ENCODE peak calls at places on chromosome 3, in four cellular contexts. One of them, this sample, is unnamed. For H3K27me3, the result is how much of the 10 kb centered on the place peaks cover.

GRCh38 chr3:46829699-46830208 is 33.5 kb downstream of the MYL3 start:
- DNase-seq in Peyer's patch: no peak
- DNase-seq in lower lobe of right lung: no peak
- DNase-seq in mammary epithelial cell: no peak
- DNase-seq in this sample: no peak

GRCh38 chr3:64715211-64715982 is 27.6 kb upstream of the ADAMTS9 start:
- DNase-seq in Peyer's patch: no peak
- DNase-seq in lower lobe of right lung: no peak
- DNase-seq in mammary epithelial cell: no peak
- DNase-seq in this sample: no peak

GRCh38 chr3:188170461-188171459 is 16.8 kb downstream of the LPP start:
- DNase-seq in Peyer's patch: no peak
- DNase-seq in lower lobe of right lung: no peak
- DNase-seq in mammary epithelial cell: peak
- DNase-seq in this sample: no peak

GRCh38 chr3:128950223-128950938 is 43.5 kb downstream of the CFAP92 start:
- DNase-seq in Peyer's patch: no peak
- DNase-seq in lower lobe of right lung: no peak
- DNase-seq in mammary epithelial cell: no peak
- DNase-seq in this sample: peak

GRCh38 chr3:177754508-177754921 is 557.2 kb upstream of the TBL1XR1 start:
- DNase-seq in Peyer's patch: no peak
- DNase-seq in lower lobe of right lung: no peak
- DNase-seq in mammary epithelial cell: no peak
- DNase-seq in this sample: no peak

GRCh38 chr3:155411500-155412223 is 118.2 kb upstream of the STRIT1 start:
- DNase-seq in Peyer's patch: no peak
- DNase-seq in lower lobe of right lung: no peak
- DNase-seq in mammary epithelial cell: peak
- DNase-seq in this sample: no peak

GRCh38 chr3:127221062-127222035 is 28.4 kb downstream of the PRR23E start:
- DNase-seq in Peyer's patch: no peak
- DNase-seq in lower lobe of right lung: no peak
- DNase-seq in mammary epithelial cell: no peak
- DNase-seq in this sample: no peak

GRCh38 chr3:168024537-168024941 is 71.2 kb downstream of the GOLIM4 start:
- DNase-seq in Peyer's patch: no peak
- DNase-seq in lower lobe of right lung: no peak
- DNase-seq in mammary epithelial cell: peak
- DNase-seq in this sample: peak

GRCh38 chr3:65831733-65832425 is 206.8 kb downstream of the MAGI1 start:
- DNase-seq in Peyer's patch: no peak
- DNase-seq in lower lobe of right lung: no peak
- DNase-seq in mammary epithelial cell: peak
- DNase-seq in this sample: no peak

GRCh38 chr3:81043009-81043408 is 718.4 kb downstream of the GBE1 start:
- DNase-seq in Peyer's patch: no peak
- DNase-seq in lower lobe of right lung: no peak
- DNase-seq in mammary epithelial cell: no peak
- DNase-seq in this sample: no peak

GRCh38 chr3:396293-396692 is 199.7 kb downstream of the CHL1 start:
- DNase-seq in Peyer's patch: no peak
- DNase-seq in lower lobe of right lung: no peak
- DNase-seq in mammary epithelial cell: no peak
- DNase-seq in this sample: no peak

GRCh38 chr3:15892828-15893227 is 95.0 kb upstream of the ANKRD28 start:
- DNase-seq in Peyer's patch: no peak
- DNase-seq in lower lobe of right lung: no peak
- DNase-seq in mammary epithelial cell: no peak
- DNase-seq in this sample: peak

GRCh38 chr3:77321646-77322045 is 281.7 kb downstream of the ROBO2 start:
- DNase-seq in Peyer's patch: no peak
- DNase-seq in lower lobe of right lung: no peak
- DNase-seq in mammary epithelial cell: peak
- DNase-seq in this sample: no peak

GRCh38 chr3:54841461-54841860 is 86.4 kb downstream of the LRTM1 start:
- DNase-seq in Peyer's patch: no peak
- DNase-seq in lower lobe of right lung: no peak
- DNase-seq in mammary epithelial cell: no peak
- DNase-seq in this sample: no peak
- H3K27ac ChIP-seq in Peyer's patch: no peak
- H3K27ac ChIP-seq in lower lobe of right lung: no peak
- H3K27ac ChIP-seq in mammary epithelial cell: no peak
- H3K27ac ChIP-seq in this sample: no peak

DNA sequence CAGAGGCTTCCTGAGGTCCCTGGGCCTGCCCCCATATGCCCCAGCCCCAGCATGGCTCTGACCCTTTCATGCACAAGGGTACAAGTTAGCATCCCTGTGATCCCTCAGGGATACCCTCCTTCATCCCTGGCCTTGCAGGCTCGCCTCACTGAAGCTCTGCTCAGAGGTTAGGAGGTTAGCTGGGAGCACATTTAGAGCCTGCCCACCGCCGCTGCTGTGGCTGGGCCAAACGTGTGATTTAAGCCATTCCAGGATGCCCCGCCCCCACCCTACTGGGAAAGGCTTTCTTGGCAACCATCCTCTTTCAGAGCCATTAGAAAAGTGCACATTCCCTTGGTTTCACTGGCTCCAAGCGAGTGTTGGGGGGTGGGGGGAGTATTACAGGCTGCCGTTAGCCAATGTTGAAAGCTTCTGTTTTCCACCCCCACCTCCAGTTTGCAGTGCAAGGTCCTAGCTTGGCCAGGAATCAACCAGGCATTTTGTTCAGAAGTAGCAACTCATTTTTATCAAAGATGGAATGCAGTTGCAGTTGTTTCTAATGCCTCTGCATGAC is 6.3 kb upstream of the HES1 start:
- DNase-seq in Peyer's patch: no peak
- DNase-seq in lower lobe of right lung: no peak
- DNase-seq in mammary epithelial cell: no peak
- DNase-seq in this sample: peak
- H3K27me3 ChIP-seq in Peyer's patch: under half
- H3K27me3 ChIP-seq in lower lobe of right lung: under half
- H3K27me3 ChIP-seq in mammary epithelial cell: under half
- H3K27me3 ChIP-seq in this sample: half or more

GRCh38 chr3:8455451-8456117 is 46.0 kb upstream of the LMCD1 start:
- DNase-seq in Peyer's patch: no peak
- DNase-seq in lower lobe of right lung: no peak
- DNase-seq in mammary epithelial cell: no peak
- DNase-seq in this sample: no peak
- H3K27ac ChIP-seq in Peyer's patch: no peak
- H3K27ac ChIP-seq in lower lobe of right lung: peak
- H3K27ac ChIP-seq in mammary epithelial cell: no peak
- H3K27ac ChIP-seq in this sample: peak

GRCh38 chr3:72633101-72633500 is 215.1 kb downstream of the SHQ1 start:
- DNase-seq in Peyer's patch: no peak
- DNase-seq in lower lobe of right lung: no peak
- DNase-seq in mammary epithelial cell: peak
- DNase-seq in this sample: no peak

GRCh38 chr3:72635551-72635950 is 212.7 kb downstream of the SHQ1 start:
- DNase-seq in Peyer's patch: no peak
- DNase-seq in lower lobe of right lung: no peak
- DNase-seq in mammary epithelial cell: no peak
- DNase-seq in this sample: no peak

GRCh38 chr3:72632129-72632528 is 216.1 kb downstream of the SHQ1 start:
- DNase-seq in Peyer's patch: no peak
- DNase-seq in lower lobe of right lung: no peak
- DNase-seq in mammary epithelial cell: peak
- DNase-seq in this sample: no peak

GRCh38 chr3:72634128-72634527 is 214.1 kb downstream of the SHQ1 start:
- DNase-seq in Peyer's patch: no peak
- DNase-seq in lower lobe of right lung: no peak
- DNase-seq in mammary epithelial cell: no peak
- DNase-seq in this sample: no peak

DNA sequence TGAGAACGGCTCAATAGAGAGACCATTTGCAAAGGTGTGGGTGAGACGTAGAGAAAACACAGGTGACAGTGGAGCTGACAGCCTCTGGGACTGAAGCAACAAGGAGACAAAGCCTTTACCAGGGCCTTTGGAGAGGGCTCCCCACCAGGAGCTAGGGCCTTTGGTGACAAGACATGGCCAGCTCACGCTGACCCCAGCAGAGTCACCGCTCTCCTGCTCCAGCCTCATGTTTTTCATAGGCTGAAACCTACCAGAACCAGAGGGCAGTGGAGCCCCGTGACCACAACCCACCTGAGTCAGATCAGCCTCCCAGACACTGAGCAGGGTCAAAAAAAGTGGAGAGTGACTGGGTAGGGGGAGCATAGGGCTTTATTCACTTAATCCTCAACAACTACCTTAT is 214.7 kb downstream of the SHQ1 start:
- DNase-seq in Peyer's patch: no peak
- DNase-seq in lower lobe of right lung: no peak
- DNase-seq in mammary epithelial cell: no peak
- DNase-seq in this sample: no peak
- H3K27me3 ChIP-seq in Peyer's patch: under half
- H3K27me3 ChIP-seq in lower lobe of right lung: under half
- H3K27me3 ChIP-seq in mammary epithelial cell: under half
- H3K27me3 ChIP-seq in this sample: under half

GRCh38 chr3:9762871-9763270 is 6.9 kb downstream of the CAMK1 start:
- DNase-seq in Peyer's patch: no peak
- DNase-seq in lower lobe of right lung: no peak
- DNase-seq in mammary epithelial cell: no peak
- DNase-seq in this sample: no peak

GRCh38 chr3:9768376-9768775 is 1.4 kb downstream of the CAMK1 start:
- DNase-seq in Peyer's patch: no peak
- DNase-seq in lower lobe of right lung: no peak
- DNase-seq in mammary epithelial cell: no peak
- DNase-seq in this sample: no peak

GRCh38 chr3:9767418-9767817 is 2.3 kb downstream of the CAMK1 start:
- DNase-seq in Peyer's patch: no peak
- DNase-seq in lower lobe of right lung: peak
- DNase-seq in mammary epithelial cell: no peak
- DNase-seq in this sample: no peak

GRCh38 chr3:9769012-9769411 is 735 bp downstream of the CAMK1 start:
- DNase-seq in Peyer's patch: no peak
- DNase-seq in lower lobe of right lung: no peak
- DNase-seq in mammary epithelial cell: no peak
- DNase-seq in this sample: no peak

DNA sequence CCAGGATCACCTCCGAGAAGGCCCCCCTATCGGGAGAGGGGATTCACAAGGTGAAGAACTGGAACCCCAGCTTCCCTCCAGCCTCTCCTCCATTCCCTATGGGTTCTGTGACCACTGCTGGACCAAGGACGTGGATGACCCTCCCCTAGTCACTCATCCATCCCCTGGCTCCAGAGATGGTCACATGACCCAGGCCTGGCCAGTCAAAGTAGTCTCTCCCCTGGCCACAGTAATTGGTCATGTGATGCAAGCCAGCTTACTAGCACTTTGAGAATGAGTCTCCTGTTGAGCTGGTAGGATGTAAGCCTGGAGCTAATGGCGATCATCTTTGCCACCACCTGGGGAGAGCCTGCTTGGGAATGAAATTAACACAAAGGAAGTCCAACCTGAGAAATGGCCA is 3.9 kb downstream of the CAMK1 start:
- DNase-seq in Peyer's patch: no peak
- DNase-seq in lower lobe of right lung: no peak
- DNase-seq in mammary epithelial cell: no peak
- DNase-seq in this sample: no peak
- H3K27ac ChIP-seq in Peyer's patch: no peak
- H3K27ac ChIP-seq in lower lobe of right lung: no peak
- H3K27ac ChIP-seq in mammary epithelial cell: no peak
- H3K27ac ChIP-seq in this sample: no peak

GRCh38 chr3:45180899-45181298 is 34.7 kb upstream of the CDCP1 start:
- DNase-seq in Peyer's patch: no peak
- DNase-seq in lower lobe of right lung: no peak
- DNase-seq in mammary epithelial cell: no peak
- DNase-seq in this sample: no peak
- H3K27me3 ChIP-seq in Peyer's patch: under half
- H3K27me3 ChIP-seq in lower lobe of right lung: under half
- H3K27me3 ChIP-seq in mammary epithelial cell: under half
- H3K27me3 ChIP-seq in this sample: under half

GRCh38 chr3:45029216-45029615 is 3.1 kb downstream of the CLEC3B start:
- DNase-seq in Peyer's patch: no peak
- DNase-seq in lower lobe of right lung: no peak
- DNase-seq in mammary epithelial cell: no peak
- DNase-seq in this sample: no peak

GRCh38 chr3:45031531-45031930 is 5.4 kb downstream of the CLEC3B start:
- DNase-seq in Peyer's patch: no peak
- DNase-seq in lower lobe of right lung: no peak
- DNase-seq in mammary epithelial cell: no peak
- DNase-seq in this sample: no peak

GRCh38 chr3:45027406-45027805 is 1.3 kb downstream of the CLEC3B start:
- DNase-seq in Peyer's patch: no peak
- DNase-seq in lower lobe of right lung: no peak
- DNase-seq in mammary epithelial cell: no peak
- DNase-seq in this sample: no peak

GRCh38 chr3:45032113-45032512 is 6.0 kb downstream of the CLEC3B start:
- DNase-seq in Peyer's patch: no peak
- DNase-seq in lower lobe of right lung: no peak
- DNase-seq in mammary epithelial cell: no peak
- DNase-seq in this sample: no peak

GRCh38 chr3:45029661-45030060 is 3.6 kb downstream of the CLEC3B start:
- DNase-seq in Peyer's patch: no peak
- DNase-seq in lower lobe of right lung: no peak
- DNase-seq in mammary epithelial cell: no peak
- DNase-seq in this sample: peak
- H3K27ac ChIP-seq in Peyer's patch: peak
- H3K27ac ChIP-seq in lower lobe of right lung: peak
- H3K27ac ChIP-seq in mammary epithelial cell: no peak
- H3K27ac ChIP-seq in this sample: no peak

DNA sequence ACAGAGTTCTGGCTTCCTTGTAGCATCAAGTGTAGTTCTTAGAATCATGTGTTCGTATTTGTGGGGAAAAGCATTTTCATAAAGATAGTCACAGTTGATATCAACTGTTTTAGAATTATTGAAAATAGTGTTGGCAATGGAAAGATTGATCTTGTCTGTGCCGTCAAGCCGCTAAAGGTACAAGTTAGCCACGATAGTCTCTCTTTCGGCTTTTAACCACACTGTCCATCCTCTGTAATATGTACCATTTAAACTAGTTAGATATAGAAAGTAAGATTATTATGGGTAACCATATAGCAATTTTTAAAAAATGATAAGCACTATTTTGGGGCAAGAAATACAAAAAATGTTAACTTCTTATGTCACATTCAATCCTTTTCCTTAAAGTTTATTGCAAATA is 8.7 kb downstream of the ZIC1 start:
- DNase-seq in Peyer's patch: no peak
- DNase-seq in lower lobe of right lung: no peak
- DNase-seq in mammary epithelial cell: no peak
- DNase-seq in this sample: no peak
- H3K27me3 ChIP-seq in Peyer's patch: half or more
- H3K27me3 ChIP-seq in lower lobe of right lung: half or more
- H3K27me3 ChIP-seq in mammary epithelial cell: half or more
- H3K27me3 ChIP-seq in this sample: under half

This sample was measured in brain microvascular endothelial cell.